ENCODE peak calls at places on chromosomes 5 and 9, in six cellular contexts. Y, L, Q, U, T and M are unnamed samples.

GRCh38 chr9:2854617-2855016 is 10.7 kb upstream of the PUM3 start:
- DNase-seq in Q (no peak), L (no peak), T (no peak), U (no peak), Y (no peak), M (no peak)

GRCh38 chr5:27532305-27532704 is 493.9 kb upstream of the CDH9 start:
- DNase-seq in Y (no peak), Q (no peak), U (no peak), T (no peak), L (no peak), M (no peak)

GRCh38 chr5:123035950-123036390 is 555 bp downstream of the PPIC start:
- DNase-seq in Y (peak; percentile 39), U (peak; percentile 87), Q (peak; percentile 78), T (peak; percentile 50), L (no peak), M (peak; percentile 23)

GRCh38 chr9:36194326-36195000 is 3.7 kb downstream of the CLTA start:
- DNase-seq in U (no peak), Q (no peak), T (no peak), Y (peak; percentile 67), L (no peak), M (no peak)

GRCh38 chr9:108162664-108163063 is 673.1 kb upstream of the KLF4 start:
- DNase-seq in Y (peak; percentile 80), Q (no peak), L (no peak), U (no peak), T (peak; percentile 79), M (peak; percentile 70)

GRCh38 chr9:86637515-86637914 is 283.3 kb upstream of the TUT7 start:
- DNase-seq in Q (no peak), U (no peak), T (peak; percentile 65), Y (peak; percentile 81), L (no peak), M (peak; percentile 21)

GRCh38 chr5:135393691-135394090 is 5.3 kb downstream of the MACROH2A1 start:
- DNase-seq in L (no peak), Q (no peak), U (no peak), T (no peak), Y (peak; percentile 44), M (no peak)

GRCh38 chr9:117232266-117232665 is 182.6 kb downstream of the ASTN2 start:
- DNase-seq in T (no peak), U (no peak), L (no peak), Q (no peak), Y (no peak), M (no peak)

DNA sequence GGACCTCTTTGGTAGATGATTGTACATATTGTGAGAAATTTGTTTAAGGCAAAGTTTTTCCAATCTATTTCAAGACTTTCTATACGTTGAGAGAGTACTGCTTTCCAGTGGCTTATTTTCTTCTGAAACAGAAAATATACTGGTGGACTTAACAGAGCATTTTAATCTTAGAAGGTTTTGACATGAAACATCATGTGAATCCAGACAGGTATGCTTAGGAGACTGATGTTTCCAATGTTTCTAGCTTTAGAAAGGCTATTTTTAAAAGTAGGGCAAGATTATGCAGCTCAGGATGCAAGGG is 71.0 kb downstream of the PIK3R1 start:
- DNase-seq in Q (no peak), Y (no peak), U (no peak), L (no peak), T (no peak), M (no peak)
- TF ChIP-seq CTCF in Q (no peak), Y (no peak), U (no peak), L (no peak), T (no peak), M (no peak)

GRCh38 chr5:40165789-40166728 is 513.7 kb upstream of the PTGER4 start:
- DNase-seq in L (no peak), Y (peak; percentile 57), U (no peak), Q (no peak), T (peak; percentile 6), M (peak; percentile 7)
- TF ChIP-seq CTCF in L (no peak), Y (peak; percentile 39), U (no peak), Q (no peak), T (no peak), M (peak; percentile 30)

GRCh38 chr5:173010021-173010420 is 26.4 kb downstream of the ATP6V0E1 start:
- DNase-seq in Q (no peak), Y (peak; percentile 31), L (no peak), T (no peak), U (peak; percentile 60), M (peak; percentile 24)

GRCh38 chr5:173016069-173016455 is 32.5 kb downstream of the ATP6V0E1 start:
- DNase-seq in L (no peak), Y (no peak), U (peak; percentile 70), T (no peak), Q (no peak), M (no peak)

GRCh38 chr5:173012882-173013281 is 29.3 kb downstream of the ATP6V0E1 start:
- DNase-seq in U (peak; percentile 41), Y (peak; percentile 51), Q (no peak), T (peak; percentile 41), L (no peak), M (no peak)

GRCh38 chr5:173011602-173012001 is 28.0 kb downstream of the ATP6V0E1 start:
- DNase-seq in L (no peak), Y (no peak), Q (no peak), T (no peak), U (peak; percentile 17), M (no peak)

GRCh38 chr5:173010547-173011464 is 27.2 kb downstream of the ATP6V0E1 start:
- DNase-seq in L (no peak), U (peak; percentile 70), T (peak; percentile 39), Q (no peak), Y (peak; percentile 38), M (no peak)
- TF ChIP-seq CTCF in L (no peak), U (peak; percentile 20), T (peak; percentile 34), Q (no peak), Y (peak; percentile 52), M (peak; percentile 60)

GRCh38 chr5:168471785-168472184 is 14.5 kb upstream of the RARS1 start:
- DNase-seq in T (no peak), Y (peak; percentile 27), U (no peak), L (no peak), Q (no peak), M (peak; percentile 27)
- TF ChIP-seq CTCF in T (no peak), Y (no peak), U (no peak), L (no peak), Q (no peak), M (no peak)

GRCh38 chr9:106613250-106613737 is 249.7 kb upstream of the ZNF462 start:
- DNase-seq in Y (no peak), L (no peak), T (no peak), U (no peak), Q (no peak), M (no peak)

GRCh38 chr9:106619211-106619610 is 243.8 kb upstream of the ZNF462 start:
- DNase-seq in T (peak; percentile 8), L (no peak), Q (no peak), Y (peak; percentile 36), U (no peak), M (peak; percentile 62)

GRCh38 chr9:106620081-106620480 is 242.9 kb upstream of the ZNF462 start:
- DNase-seq in U (no peak), L (no peak), T (no peak), Y (no peak), Q (no peak), M (no peak)

GRCh38 chr9:106616026-106616425 is 246.9 kb upstream of the ZNF462 start:
- DNase-seq in L (no peak), U (no peak), Y (no peak), Q (no peak), T (no peak), M (no peak)

GRCh38 chr9:106616946-106617345 is 246.0 kb upstream of the ZNF462 start:
- DNase-seq in U (no peak), Y (no peak), T (no peak), Q (no peak), L (no peak), M (no peak)
- TF ChIP-seq CTCF in U (no peak), Y (no peak), T (no peak), Q (no peak), L (no peak), M (no peak)

DNA sequence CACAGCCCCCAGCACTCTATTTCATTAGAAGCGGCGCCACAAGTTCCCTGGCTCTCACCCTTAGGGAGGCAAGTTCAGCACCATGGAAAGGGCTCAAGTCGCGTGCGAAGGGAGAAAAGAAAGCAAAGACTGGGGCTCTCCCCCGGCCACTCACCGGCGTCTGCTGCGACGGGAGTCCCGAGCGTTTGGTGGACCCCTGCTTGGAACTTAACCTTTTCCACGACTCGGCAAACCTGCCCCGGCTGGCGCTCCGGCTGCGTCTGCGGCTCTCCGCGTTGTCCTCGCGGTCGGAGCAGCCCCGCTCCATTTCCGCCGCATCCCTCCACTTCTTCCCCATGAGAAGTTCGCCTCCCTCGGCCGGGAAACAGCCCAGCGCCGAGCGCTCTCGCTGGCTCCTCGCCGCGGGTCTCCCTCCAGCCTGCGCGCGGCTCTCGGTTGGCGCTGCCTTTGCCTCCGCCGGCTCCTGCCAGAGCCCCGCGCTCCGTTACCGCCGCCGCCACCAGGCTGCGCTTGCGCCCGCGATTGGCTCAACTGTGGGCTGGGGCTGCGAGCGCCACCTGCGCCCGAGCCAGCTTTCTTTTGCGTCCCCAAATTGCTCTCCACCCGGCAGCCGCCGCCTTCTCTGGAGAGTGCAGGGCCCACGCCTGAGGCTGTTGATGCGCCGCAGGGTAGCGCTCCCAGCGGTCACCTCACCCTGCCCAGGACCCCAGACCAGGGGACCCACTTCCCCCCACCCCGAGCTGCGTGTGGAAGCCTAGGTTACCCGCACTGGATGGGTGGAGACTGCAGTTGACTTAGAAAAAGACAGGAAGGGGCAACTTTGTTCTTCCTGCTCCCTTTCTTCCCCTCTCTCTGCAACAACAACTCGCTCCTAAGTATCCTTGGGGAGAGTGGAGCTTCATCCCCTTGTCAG is 321.6 kb downstream of the CEMIP2 start:
- DNase-seq in L (no peak), U (no peak), T (peak; percentile 68), Y (peak; percentile 50), Q (no peak), M (peak; percentile 48)
- TF ChIP-seq CTCF in L (no peak), U (no peak), T (no peak), Y (no peak), Q (no peak), M (peak; percentile 11)